ENCODE peak calls at places on chromosomes 16 and 17, in six cellular contexts. T, I, F, X, P and B are unnamed samples.

GRCh38 chr16:57930533-57930932 is 40.4 kb downstream of the CNGB1 start:
- DNase-seq in T (no peak), F (no peak), I (no peak), P (no peak), X (no peak), B (no peak)

GRCh38 chr17:65366102-65366844 is 195.2 kb downstream of the AXIN2 start:
- DNase-seq in P (no peak), T (no peak), F (no peak), X (no peak), I (no peak), B (no peak)

GRCh38 chr17:11503292-11503691 is 95.0 kb upstream of the DNAH9 start:
- DNase-seq in P (no peak), I (no peak), F (no peak), T (no peak), X (no peak), B (no peak)

GRCh38 chr16:381788-382717 is at the start of gene PGAP6:
- DNase-seq in F (no peak), T (no peak), X (peak; percentile 49), P (peak; percentile 84), I (peak; percentile 76), B (peak; percentile 50)

GRCh38 chr16:84308120-84308519 is 13.4 kb downstream of the WFDC1 start:
- DNase-seq in P (peak; percentile 72), F (no peak), X (peak; percentile 39), T (no peak), I (peak; percentile 6), B (peak; percentile 34)

GRCh38 chr17:74055508-74056160 is 147.8 kb upstream of the RPL38 start:
- DNase-seq in F (no peak), T (no peak), P (no peak), X (no peak), I (no peak), B (no peak)

GRCh38 chr16:24670623-24671454 is 58.6 kb upstream of the TNRC6A start:
- DNase-seq in X (peak; percentile 89), P (peak; percentile 93), I (no peak), F (peak; percentile 90), T (no peak), B (peak; percentile 14)

GRCh38 chr16:85991425-85991824 is 92.5 kb downstream of the IRF8 start:
- DNase-seq in F (no peak), P (no peak), I (no peak), T (no peak), X (no peak), B (no peak)

GRCh38 chr17:75338335-75338734 is 49.1 kb upstream of the SLC25A19 start:
- DNase-seq in P (peak; percentile 57), I (no peak), T (no peak), F (peak; percentile 36), X (no peak), B (no peak)

GRCh38 chr17:57699751-57700186 is 45.3 kb downstream of the CCDC182 start:
- DNase-seq in T (no peak), I (no peak), F (no peak), P (no peak), X (no peak), B (no peak)

GRCh38 chr17:13160281-13160680 is 142.5 kb upstream of the ELAC2 start:
- DNase-seq in F (peak; percentile 5), P (peak; percentile 15), I (no peak), T (no peak), X (no peak), B (no peak)

GRCh38 chr16:14562691-14563491 is 67.2 kb downstream of the PARN start:
- DNase-seq in P (peak; percentile 87), I (no peak), X (peak; percentile 43), F (peak; percentile 44), T (peak; percentile 72), B (no peak)

GRCh38 chr17:82229686-82230626 is 1.1 kb downstream of the SLC16A3 start:
- DNase-seq in F (no peak), X (peak; percentile 22), I (no peak), T (no peak), P (no peak), B (no peak)

GRCh38 chr17:44376124-44376523 is 12.5 kb upstream of the FAM171A2 start:
- DNase-seq in T (no peak), F (no peak), I (no peak), P (peak; percentile 57), X (peak; percentile 68), B (peak; percentile 26)

GRCh38 chr16:4743217-4743897 is 9.0 kb downstream of the DNAAF8 start:
- DNase-seq in X (no peak), T (no peak), I (no peak), P (peak; percentile 30), F (no peak), B (no peak)

GRCh38 chr17:31549121-31549524 is 157.6 kb downstream of the RAB11FIP4 start:
- DNase-seq in T (no peak), P (peak; percentile 51), I (no peak), F (no peak), X (no peak), B (no peak)

GRCh38 chr17:14019186-14019956 is 49.9 kb upstream of the COX10 start:
- DNase-seq in X (peak; percentile 42), T (no peak), I (no peak), F (peak; percentile 71), P (peak; percentile 62), B (peak; percentile 74)

GRCh38 chr16:88361775-88362174 is 21.0 kb upstream of the ZNF469 start:
- DNase-seq in T (no peak), I (no peak), P (no peak), F (no peak), X (no peak), B (no peak)

GRCh38 chr17:66782866-66783265 is 52.1 kb upstream of the CACNG5 start:
- DNase-seq in T (no peak), X (no peak), F (no peak), I (no peak), P (no peak), B (no peak)

GRCh38 chr17:35795871-35796265 is 427 bp upstream of the MMP28 start:
- DNase-seq in P (no peak), F (no peak), I (no peak), T (no peak), X (no peak), B (no peak)

GRCh38 chr17:35797370-35797769 is 1.9 kb upstream of the MMP28 start:
- DNase-seq in I (no peak), P (no peak), X (no peak), F (no peak), T (no peak), B (no peak)

GRCh38 chr17:35793257-35793656 is 2.2 kb downstream of the MMP28 start:
- DNase-seq in T (no peak), F (no peak), X (no peak), I (no peak), P (no peak), B (no peak)

GRCh38 chr17:35796942-35797341 is 1.5 kb upstream of the MMP28 start:
- DNase-seq in I (no peak), X (no peak), P (no peak), T (no peak), F (no peak), B (no peak)

GRCh38 chr17:35795007-35795870 is at the start of gene MMP28:
- DNase-seq in T (no peak), X (no peak), I (no peak), P (peak; percentile 54), F (peak; percentile 21), B (peak; percentile 40)
- TF ChIP-seq EZH2 in T (no peak), X (peak; percentile 69), I (peak; percentile 72), P (peak; percentile 73), F (peak; percentile 49), B (no peak)

GRCh38 chr17:38750312-38751121 is 2.0 kb upstream of the PSMB3 start:
- DNase-seq in X (no peak), F (no peak), I (peak; percentile 24), T (no peak), P (peak; percentile 43), B (peak; percentile 41)

GRCh38 chr17:38751803-38752118 is 780 bp upstream of the PSMB3 start:
- DNase-seq in P (peak; percentile 92), X (peak; percentile 89), I (peak; percentile 84), T (no peak), F (peak; percentile 72), B (peak; percentile 84)

GRCh38 chr17:38751144-38751802 is 1.3 kb upstream of the PSMB3 start:
- DNase-seq in I (peak; percentile 26), X (no peak), T (no peak), F (no peak), P (peak; percentile 63), B (peak; percentile 38)

GRCh38 chr17:38752930-38753506 is 477 bp downstream of the PSMB3 start:
- DNase-seq in I (no peak), T (no peak), P (peak; percentile 41), X (no peak), F (no peak), B (no peak)

DNA sequence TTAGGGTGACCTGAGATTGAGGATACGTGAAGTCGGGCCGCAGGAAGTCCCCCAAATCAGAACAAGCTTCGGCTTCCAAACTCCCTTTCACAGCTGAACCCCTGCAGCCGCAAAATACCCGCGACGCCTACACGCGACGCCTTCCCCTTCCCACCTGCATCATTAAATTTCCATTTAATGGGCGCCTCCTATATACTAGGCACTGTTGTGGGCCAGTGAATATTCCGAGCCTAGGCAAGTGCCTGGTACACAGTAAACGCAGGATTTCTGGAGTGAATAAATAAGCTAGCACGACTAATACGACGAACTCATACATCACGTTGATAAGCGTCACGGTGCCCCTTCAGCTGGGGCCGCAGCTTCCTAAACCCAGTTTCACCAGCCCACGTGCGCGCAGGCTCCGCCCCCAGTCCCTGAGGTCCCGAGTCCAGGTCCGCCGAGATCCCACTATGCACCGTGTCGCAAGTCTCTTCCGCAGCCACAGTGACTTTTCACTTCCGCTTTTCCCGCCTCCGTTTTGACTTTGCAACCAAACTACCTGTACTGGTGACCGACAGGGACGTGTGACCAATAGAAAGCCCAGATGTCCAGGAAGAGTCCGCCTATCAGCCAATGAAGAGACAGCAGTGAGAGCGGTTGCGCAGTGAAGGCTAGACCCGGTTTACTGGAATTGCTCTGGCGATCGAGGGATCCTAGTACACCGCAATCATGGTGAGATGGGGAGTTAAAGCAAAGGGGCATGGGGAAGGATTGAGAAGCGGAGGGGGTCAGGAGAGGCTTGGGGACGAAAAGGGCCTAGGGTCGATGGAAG is at the start of gene PSMB3:
- DNase-seq in I (peak; percentile 100), F (peak; percentile 99), P (peak; percentile 99), X (peak; percentile 100), T (peak; percentile 99), B (peak; percentile 98)
- TF ChIP-seq EZH2 in I (no peak), F (no peak), P (no peak), X (no peak), T (no peak), B (no peak)

DNA sequence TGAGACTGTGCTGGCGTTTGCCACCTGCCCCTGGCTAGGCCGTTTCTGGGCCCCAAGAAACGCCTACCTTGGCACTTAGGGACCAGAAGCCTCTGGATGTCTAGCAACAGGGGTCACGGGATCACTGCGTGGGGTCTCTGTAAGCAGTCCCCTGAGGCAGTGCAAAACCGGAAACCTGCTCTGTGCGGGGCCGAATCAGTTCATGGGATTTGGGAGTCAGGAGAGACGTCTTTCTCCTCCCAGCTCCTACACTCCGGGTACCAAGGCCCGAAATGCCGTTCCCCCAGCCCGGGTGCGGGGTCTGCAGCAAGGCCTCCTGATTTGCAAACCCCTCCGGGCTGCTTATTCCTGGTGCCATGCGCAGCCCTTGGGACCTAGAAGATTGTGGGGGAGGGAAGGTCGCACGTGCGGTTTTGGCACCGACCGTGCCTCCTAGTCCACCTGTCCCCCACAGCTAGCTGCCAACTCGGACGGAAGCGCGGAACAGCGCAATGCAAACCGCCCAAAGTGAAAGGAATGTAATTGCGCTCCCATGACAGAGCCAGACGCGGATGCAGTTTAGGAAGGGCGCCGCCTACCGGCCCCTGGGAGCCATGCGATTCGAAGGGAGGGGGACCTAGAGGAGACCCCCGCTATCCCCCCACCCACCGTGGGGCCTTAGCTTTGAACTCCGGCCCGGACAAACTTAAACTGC is 6.5 kb downstream of the IRX5 start:
- DNase-seq in F (peak; percentile 59), T (no peak), X (no peak), I (no peak), P (peak; percentile 93), B (no peak)
- TF ChIP-seq EZH2 in F (no peak), T (no peak), X (no peak), I (no peak), P (no peak), B (no peak)

GRCh38 chr17:38571833-38572274 is 33.9 kb downstream of the SRCIN1 start:
- DNase-seq in X (no peak), F (no peak), I (no peak), P (no peak), T (no peak), B (no peak)
- TF ChIP-seq EZH2 in X (peak; percentile 96), F (no peak), I (no peak), P (no peak), T (peak; percentile 94), B (no peak)